ENCODE peak calls at places on chromosomes 5 and 9, in ten cellular contexts. Z, U, F, V, X, E, G, J, Q and Y are unnamed samples.
A peak's percentile ranks its signal among the peaks of the same experiment; 100 is the strongest.

GRCh38 chr9:7089794-7090193 is 332.0 kb downstream of the KDM4C start:
- DNase-seq in Z (no peak), U (no peak), F (no peak), V (no peak), X (no peak), E (no peak), G (no peak), J (no peak), Q (no peak), Y (no peak)

GRCh38 chr9:134474058-134474370 is 147.8 kb downstream of the RXRA start:
- DNase-seq in Z (no peak), U (no peak), F (no peak), V (peak; percentile 75), X (peak; percentile 46), E (peak; percentile 75), G (no peak), J (peak; percentile 92), Q (no peak), Y (no peak)

GRCh38 chr5:126801992-126802294 is 25.0 kb downstream of the LMNB1 start:
- DNase-seq in Z (no peak), U (no peak), F (no peak), V (no peak), X (peak; percentile 48), E (no peak), G (peak; percentile 22), J (no peak), Q (no peak), Y (no peak)

GRCh38 chr5:178429541-178430186 is 160.5 kb downstream of the COL23A1 start:
- DNase-seq in Z (no peak), U (no peak), F (peak; percentile 26), V (peak; percentile 28), X (no peak), E (no peak), G (no peak), J (no peak), Q (no peak), Y (no peak)

GRCh38 chr5:89255845-89256463 is 373.0 kb upstream of the MEF2C start:
- DNase-seq in Z (no peak), U (no peak), F (no peak), V (no peak), X (peak; percentile 77), E (no peak), G (peak; percentile 61), J (no peak), Q (peak; percentile 60), Y (no peak)

GRCh38 chr5:111308951-111309350 is 84.8 kb downstream of the CAMK4 start:
- DNase-seq in Z (no peak), U (no peak), F (no peak), V (no peak), X (no peak), E (no peak), G (peak; percentile 15), J (no peak), Q (no peak), Y (no peak)

GRCh38 chr9:113734826-113735225 is 141.3 kb upstream of the ZNF618 start:
- DNase-seq in Z (no peak), U (no peak), F (no peak), V (no peak), X (no peak), E (no peak), G (no peak), J (no peak), Q (no peak), Y (no peak)

GRCh38 chr9:13127164-13127563 is 152.3 kb downstream of the MPDZ start:
- DNase-seq in Z (no peak), U (no peak), F (no peak), V (no peak), X (no peak), E (no peak), G (no peak), J (no peak), Q (no peak), Y (no peak)

GRCh38 chr5:125492977-125493376 is 746.5 kb upstream of the ZNF608 start:
- DNase-seq in Z (no peak), U (no peak), F (no peak), V (no peak), X (no peak), E (no peak), G (no peak), J (no peak), Q (no peak), Y (no peak)

GRCh38 chr5:31192442-31192841 is 1.0 kb upstream of the CDH6 start:
- DNase-seq in Z (no peak), U (no peak), F (no peak), V (no peak), X (no peak), E (no peak), G (no peak), J (no peak), Q (no peak), Y (no peak)

GRCh38 chr5:122192883-122193496 is 63.6 kb downstream of the ZNF474 start:
- DNase-seq in Z (no peak), U (no peak), F (no peak), V (peak; percentile 57), X (peak; percentile 82), E (no peak), G (peak; percentile 62), J (no peak), Q (peak; percentile 42), Y (no peak)

GRCh38 chr5:94326579-94326978 is 291.8 kb downstream of the KIAA0825 start:
- DNase-seq in Z (no peak), U (no peak), F (no peak), V (no peak), X (no peak), E (no peak), G (no peak), J (no peak), Q (peak; percentile 15), Y (no peak)

GRCh38 chr5:60797482-60798153 is 46.5 kb downstream of the ELOVL7 start:
- DNase-seq in Z (no peak), U (no peak), F (no peak), V (no peak), X (no peak), E (no peak), G (no peak), J (no peak), Q (no peak), Y (no peak)

GRCh38 chr5:148379340-148379739 is 4.4 kb upstream of the FBXO38 start:
- DNase-seq in Z (no peak), U (no peak), F (no peak), V (no peak), X (no peak), E (no peak), G (no peak), J (no peak), Q (no peak), Y (no peak)

GRCh38 chr9:134611046-134611445 is 30.6 kb upstream of the COL5A1 start:
- DNase-seq in Z (no peak), U (no peak), F (peak; percentile 13), V (peak; percentile 15), X (no peak), E (no peak), G (peak; percentile 35), J (no peak), Q (no peak), Y (no peak)

GRCh38 chr9:123401879-123402513 is 46.0 kb downstream of the CRB2 start:
- DNase-seq in Z (no peak), U (no peak), F (no peak), V (peak; percentile 69), X (peak; percentile 40), E (no peak), G (peak; percentile 11), J (no peak), Q (peak; percentile 60), Y (no peak)

GRCh38 chr9:18457498-18457897 is 16.5 kb upstream of the ADAMTSL1 start:
- DNase-seq in Z (no peak), U (no peak), F (no peak), V (no peak), X (no peak), E (no peak), G (no peak), J (no peak), Q (no peak), Y (no peak)

GRCh38 chr9:93659044-93659836 is 82.9 kb downstream of the PHF2 start:
- DNase-seq in Z (peak; percentile 47), U (peak; percentile 16), F (peak; percentile 24), V (no peak), X (no peak), E (peak; percentile 19), G (no peak), J (peak; percentile 57), Q (no peak), Y (peak; percentile 20)

GRCh38 chr9:108762348-108763055 is 93.3 kb downstream of the ACTL7B start:
- DNase-seq in Z (no peak), U (no peak), F (no peak), V (no peak), X (no peak), E (no peak), G (no peak), J (no peak), Q (no peak), Y (no peak)
- H3K4me3 ChIP-seq in Z (no peak overlapping the region), U (no peak overlapping the region), F (no peak overlapping the region), V (no peak overlapping the region), X (no peak overlapping the region), E (no peak overlapping the region), G (no peak overlapping the region), J (no peak overlapping the region), Q (no peak overlapping the region), Y (no peak overlapping the region)

DNA sequence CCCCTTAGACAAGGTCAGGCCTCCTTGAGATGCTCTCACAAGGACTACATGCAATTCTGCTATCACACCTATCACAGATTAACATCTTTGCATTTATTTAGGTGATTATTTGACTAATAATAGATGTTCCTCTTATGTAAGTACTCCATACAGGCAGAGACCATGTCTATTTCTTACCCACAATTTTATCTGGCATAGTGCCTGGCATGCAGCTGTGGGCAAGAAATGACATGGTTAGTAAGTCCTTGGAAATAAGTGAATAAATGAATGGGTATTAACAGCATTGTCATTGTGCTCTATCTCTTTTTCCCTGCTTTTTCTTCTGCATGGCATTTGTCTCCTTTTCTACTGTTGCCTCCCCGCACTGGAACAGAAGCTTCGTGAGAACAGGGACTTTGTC is 49.4 kb downstream of the SLC22A5 start:
- DNase-seq in Z (no peak), U (no peak), F (no peak), V (no peak), X (no peak), E (no peak), G (no peak), J (no peak), Q (no peak), Y (no peak)
- H3K27ac ChIP-seq in Z (peak overlapping the region; percentile 98), U (no peak overlapping the region), F (peak overlapping the region; percentile 89), V (no peak overlapping the region), X (no peak overlapping the region), E (peak overlapping the region; percentile 99), G (no peak overlapping the region), J (peak overlapping the region; percentile 58), Q (no peak overlapping the region), Y (peak overlapping the region; percentile 38)

GRCh38 chr9:107425110-107426025 is 64.2 kb downstream of the KLF4 start:
- DNase-seq in Z (peak; percentile 88), U (peak; percentile 67), F (peak; percentile 91), V (peak; percentile 86), X (peak; percentile 43), E (peak; percentile 73), G (peak; percentile 38), J (peak; percentile 93), Q (peak; percentile 65), Y (peak; percentile 59)
- H3K4me3 ChIP-seq in Z (peak overlapping the region; percentile 20), U (peak overlapping the region; percentile 31), F (peak overlapping the region; percentile 45), V (peak overlapping the region; percentile 41), X (peak overlapping the region; percentile 37), E (no peak overlapping the region), G (no peak overlapping the region), J (no peak overlapping the region), Q (no peak overlapping the region), Y (no peak overlapping the region)

DNA sequence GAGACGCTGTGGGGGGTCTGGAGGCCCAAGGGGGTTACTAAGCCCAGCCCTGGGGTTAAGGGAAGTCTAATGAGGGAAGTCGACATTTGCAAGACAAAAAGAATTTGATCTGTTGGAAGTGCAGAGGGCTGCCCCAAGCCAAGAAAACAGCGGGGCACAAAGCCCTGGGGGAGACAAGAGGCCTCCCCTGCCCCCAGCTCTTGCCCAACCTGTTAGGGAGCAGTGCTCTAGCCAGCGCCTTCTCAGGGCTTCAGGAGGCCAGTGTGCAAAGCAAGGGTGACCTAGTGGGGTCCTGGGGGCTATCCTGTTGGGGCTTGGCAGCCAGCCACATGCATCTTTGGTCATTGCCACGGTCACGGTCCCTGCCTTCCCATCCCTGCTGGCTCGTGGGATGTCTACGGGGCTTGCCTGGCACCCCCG is 25.2 kb downstream of the GFI1B start:
- DNase-seq in Z (peak; percentile 35), U (no peak), F (peak; percentile 27), V (no peak), X (no peak), E (no peak), G (no peak), J (peak; percentile 56), Q (no peak), Y (no peak)
- H3K27ac ChIP-seq in Z (peak overlapping the region; percentile 47), U (no peak overlapping the region), F (peak overlapping the region; percentile 24), V (no peak overlapping the region), X (no peak overlapping the region), E (no peak overlapping the region), G (no peak overlapping the region), J (no peak overlapping the region), Q (peak overlapping the region; percentile 90), Y (no peak overlapping the region)